ENCODE peak calls at places on chromosomes 1 and 21, in eight cellular contexts. One of them, this sample, is unnamed.

GRCh38 chr1:90187186-90187585 is 192.3 kb downstream of the ZNF326 start:
- DNase-seq in LoVo: no peak
- DNase-seq in stimulated activated CD4-positive, alpha-beta T cell treated with anti-CD3 and anti-CD28 coated beads, Interleukin-12 subunit alpha, Interleukin-12 subunit beta, amount 100 ng/mL, for 24 hours: no peak
- DNase-seq in HEK293T: no peak
- DNase-seq in skeletal muscle cell: no peak
- DNase-seq in mucosa of gallbladder: no peak
- DNase-seq in amniotic epithelial cell: no peak
- DNase-seq in posterior vena cava: no peak
- DNase-seq in this sample: no peak

GRCh38 chr21:34330055-34330454 is 33.8 kb upstream of the KCNE2 start:
- DNase-seq in mucosa of gallbladder: no peak
- DNase-seq in skeletal muscle cell: no peak
- DNase-seq in posterior vena cava: no peak
- DNase-seq in stimulated activated CD4-positive, alpha-beta T cell treated with anti-CD3 and anti-CD28 coated beads, Interleukin-12 subunit alpha, Interleukin-12 subunit beta, amount 100 ng/mL, for 24 hours: no peak
- DNase-seq in HEK293T: no peak
- DNase-seq in amniotic epithelial cell: no peak
- DNase-seq in LoVo: no peak
- DNase-seq in this sample: peak; percentile 48

GRCh38 chr21:38590449-38590848 is 92.2 kb upstream of the ERG start:
- DNase-seq in LoVo: no peak
- DNase-seq in HEK293T: no peak
- DNase-seq in posterior vena cava: no peak
- DNase-seq in mucosa of gallbladder: no peak
- DNase-seq in stimulated activated CD4-positive, alpha-beta T cell treated with anti-CD3 and anti-CD28 coated beads, Interleukin-12 subunit alpha, Interleukin-12 subunit beta, amount 100 ng/mL, for 24 hours: no peak
- DNase-seq in skeletal muscle cell: no peak
- DNase-seq in amniotic epithelial cell: no peak
- DNase-seq in this sample: no peak

GRCh38 chr1:190478193-190479007 is 736 bp upstream of the BRINP3 start:
- DNase-seq in amniotic epithelial cell: peak; percentile 52
- DNase-seq in mucosa of gallbladder: no peak
- DNase-seq in HEK293T: peak; percentile 49
- DNase-seq in posterior vena cava: no peak
- DNase-seq in stimulated activated CD4-positive, alpha-beta T cell treated with anti-CD3 and anti-CD28 coated beads, Interleukin-12 subunit alpha, Interleukin-12 subunit beta, amount 100 ng/mL, for 24 hours: no peak
- DNase-seq in LoVo: no peak
- DNase-seq in skeletal muscle cell: no peak
- DNase-seq in this sample: peak; percentile 22

GRCh38 chr1:54599211-54599823 is 24.0 kb downstream of the FAM151A start:
- DNase-seq in HEK293T: no peak
- DNase-seq in LoVo: no peak
- DNase-seq in skeletal muscle cell: no peak
- DNase-seq in amniotic epithelial cell: no peak
- DNase-seq in posterior vena cava: no peak
- DNase-seq in stimulated activated CD4-positive, alpha-beta T cell treated with anti-CD3 and anti-CD28 coated beads, Interleukin-12 subunit alpha, Interleukin-12 subunit beta, amount 100 ng/mL, for 24 hours: no peak
- DNase-seq in mucosa of gallbladder: no peak
- DNase-seq in this sample: no peak

GRCh38 chr1:145858238-145858936 is 494 bp downstream of the PIAS3 start:
- DNase-seq in amniotic epithelial cell: peak; percentile 17
- DNase-seq in LoVo: peak; percentile 30
- DNase-seq in skeletal muscle cell: no peak
- DNase-seq in mucosa of gallbladder: peak; percentile 44
- DNase-seq in HEK293T: peak; percentile 70
- DNase-seq in posterior vena cava: peak; percentile 85
- DNase-seq in stimulated activated CD4-positive, alpha-beta T cell treated with anti-CD3 and anti-CD28 coated beads, Interleukin-12 subunit alpha, Interleukin-12 subunit beta, amount 100 ng/mL, for 24 hours: peak; percentile 12
- DNase-seq in this sample: peak; percentile 56

GRCh38 chr1:90387825-90388224 is 329.3 kb downstream of the BARHL2 start:
- DNase-seq in mucosa of gallbladder: no peak
- DNase-seq in stimulated activated CD4-positive, alpha-beta T cell treated with anti-CD3 and anti-CD28 coated beads, Interleukin-12 subunit alpha, Interleukin-12 subunit beta, amount 100 ng/mL, for 24 hours: no peak
- DNase-seq in HEK293T: no peak
- DNase-seq in skeletal muscle cell: no peak
- DNase-seq in posterior vena cava: no peak
- DNase-seq in LoVo: no peak
- DNase-seq in amniotic epithelial cell: no peak
- DNase-seq in this sample: peak; percentile 51

GRCh38 chr1:149845416-149845815 is 54.0 kb upstream of the BOLA1 start:
- DNase-seq in stimulated activated CD4-positive, alpha-beta T cell treated with anti-CD3 and anti-CD28 coated beads, Interleukin-12 subunit alpha, Interleukin-12 subunit beta, amount 100 ng/mL, for 24 hours: no peak
- DNase-seq in skeletal muscle cell: no peak
- DNase-seq in amniotic epithelial cell: no peak
- DNase-seq in LoVo: no peak
- DNase-seq in HEK293T: no peak
- DNase-seq in mucosa of gallbladder: no peak
- DNase-seq in posterior vena cava: no peak
- DNase-seq in this sample: peak; percentile 40

GRCh38 chr1:39391741-39392679 is 99.4 kb upstream of the BMP8A start:
- DNase-seq in stimulated activated CD4-positive, alpha-beta T cell treated with anti-CD3 and anti-CD28 coated beads, Interleukin-12 subunit alpha, Interleukin-12 subunit beta, amount 100 ng/mL, for 24 hours: no peak
- DNase-seq in skeletal muscle cell: peak; percentile 60
- DNase-seq in HEK293T: peak; percentile 31
- DNase-seq in amniotic epithelial cell: peak; percentile 77
- DNase-seq in posterior vena cava: no peak
- DNase-seq in mucosa of gallbladder: peak; percentile 71
- DNase-seq in LoVo: peak; percentile 64
- DNase-seq in this sample: peak; percentile 55

GRCh38 chr1:46302091-46303037 is 1.1 kb downstream of the LRRC41 start:
- DNase-seq in stimulated activated CD4-positive, alpha-beta T cell treated with anti-CD3 and anti-CD28 coated beads, Interleukin-12 subunit alpha, Interleukin-12 subunit beta, amount 100 ng/mL, for 24 hours: peak; percentile 29
- DNase-seq in skeletal muscle cell: no peak
- DNase-seq in LoVo: peak; percentile 25
- DNase-seq in posterior vena cava: peak; percentile 88
- DNase-seq in amniotic epithelial cell: peak; percentile 51
- DNase-seq in mucosa of gallbladder: peak; percentile 36
- DNase-seq in HEK293T: no peak
- DNase-seq in this sample: peak; percentile 11

GRCh38 chr1:226629210-226629895 is 80.8 kb downstream of the STUM start:
- DNase-seq in HEK293T: no peak
- DNase-seq in LoVo: no peak
- DNase-seq in skeletal muscle cell: no peak
- DNase-seq in stimulated activated CD4-positive, alpha-beta T cell treated with anti-CD3 and anti-CD28 coated beads, Interleukin-12 subunit alpha, Interleukin-12 subunit beta, amount 100 ng/mL, for 24 hours: no peak
- DNase-seq in posterior vena cava: peak; percentile 75
- DNase-seq in amniotic epithelial cell: no peak
- DNase-seq in mucosa of gallbladder: no peak
- DNase-seq in this sample: no peak

GRCh38 chr1:173255214-173255813 is 48.2 kb upstream of the TNFSF4 start:
- DNase-seq in skeletal muscle cell: peak; percentile 16
- DNase-seq in LoVo: peak; percentile 41
- DNase-seq in posterior vena cava: no peak
- DNase-seq in mucosa of gallbladder: no peak
- DNase-seq in amniotic epithelial cell: peak; percentile 36
- DNase-seq in HEK293T: peak; percentile 45
- DNase-seq in stimulated activated CD4-positive, alpha-beta T cell treated with anti-CD3 and anti-CD28 coated beads, Interleukin-12 subunit alpha, Interleukin-12 subunit beta, amount 100 ng/mL, for 24 hours: no peak
- DNase-seq in this sample: peak; percentile 61

GRCh38 chr1:63621698-63622097 is 28.5 kb downstream of the PGM1 start:
- DNase-seq in LoVo: no peak
- DNase-seq in stimulated activated CD4-positive, alpha-beta T cell treated with anti-CD3 and anti-CD28 coated beads, Interleukin-12 subunit alpha, Interleukin-12 subunit beta, amount 100 ng/mL, for 24 hours: no peak
- DNase-seq in amniotic epithelial cell: peak; percentile 92
- DNase-seq in posterior vena cava: no peak
- DNase-seq in skeletal muscle cell: no peak
- DNase-seq in HEK293T: no peak
- DNase-seq in mucosa of gallbladder: peak; percentile 27
- DNase-seq in this sample: no peak

GRCh38 chr1:75136921-75137641 is 2.9 kb downstream of the LHX8 start:
- DNase-seq in LoVo: no peak
- DNase-seq in posterior vena cava: no peak
- DNase-seq in HEK293T: no peak
- DNase-seq in skeletal muscle cell: no peak
- DNase-seq in amniotic epithelial cell: peak; percentile 7
- DNase-seq in mucosa of gallbladder: no peak
- DNase-seq in stimulated activated CD4-positive, alpha-beta T cell treated with anti-CD3 and anti-CD28 coated beads, Interleukin-12 subunit alpha, Interleukin-12 subunit beta, amount 100 ng/mL, for 24 hours: no peak
- DNase-seq in this sample: no peak

GRCh38 chr1:12019858-12020509 is 686 bp downstream of the MIIP start:
- DNase-seq in mucosa of gallbladder: no peak
- DNase-seq in LoVo: no peak
- DNase-seq in posterior vena cava: no peak
- DNase-seq in stimulated activated CD4-positive, alpha-beta T cell treated with anti-CD3 and anti-CD28 coated beads, Interleukin-12 subunit alpha, Interleukin-12 subunit beta, amount 100 ng/mL, for 24 hours: no peak
- DNase-seq in skeletal muscle cell: no peak
- DNase-seq in HEK293T: no peak
- DNase-seq in amniotic epithelial cell: no peak
- DNase-seq in this sample: peak; percentile 15

GRCh38 chr1:226121049-226121586 is 58.6 kb downstream of the H3-3A start:
- DNase-seq in HEK293T: no peak
- DNase-seq in amniotic epithelial cell: no peak
- DNase-seq in stimulated activated CD4-positive, alpha-beta T cell treated with anti-CD3 and anti-CD28 coated beads, Interleukin-12 subunit alpha, Interleukin-12 subunit beta, amount 100 ng/mL, for 24 hours: no peak
- DNase-seq in LoVo: no peak
- DNase-seq in mucosa of gallbladder: no peak
- DNase-seq in posterior vena cava: peak; percentile 80
- DNase-seq in skeletal muscle cell: no peak
- DNase-seq in this sample: no peak

GRCh38 chr1:92791487-92792058 is 6.7 kb upstream of the EVI5 start:
- DNase-seq in LoVo: no peak
- DNase-seq in mucosa of gallbladder: no peak
- DNase-seq in HEK293T: no peak
- DNase-seq in skeletal muscle cell: no peak
- DNase-seq in amniotic epithelial cell: no peak
- DNase-seq in stimulated activated CD4-positive, alpha-beta T cell treated with anti-CD3 and anti-CD28 coated beads, Interleukin-12 subunit alpha, Interleukin-12 subunit beta, amount 100 ng/mL, for 24 hours: no peak
- DNase-seq in posterior vena cava: no peak
- DNase-seq in this sample: no peak

GRCh38 chr1:114758251-114758832 is 558 bp upstream of the CSDE1 start:
- DNase-seq in amniotic epithelial cell: peak; percentile 63
- DNase-seq in posterior vena cava: no peak
- DNase-seq in stimulated activated CD4-positive, alpha-beta T cell treated with anti-CD3 and anti-CD28 coated beads, Interleukin-12 subunit alpha, Interleukin-12 subunit beta, amount 100 ng/mL, for 24 hours: no peak
- DNase-seq in mucosa of gallbladder: no peak
- DNase-seq in skeletal muscle cell: no peak
- DNase-seq in HEK293T: peak; percentile 12
- DNase-seq in LoVo: peak; percentile 21
- DNase-seq in this sample: no peak

GRCh38 chr1:154012129-154012528 is 21.6 kb downstream of the RPS27 start:
- DNase-seq in stimulated activated CD4-positive, alpha-beta T cell treated with anti-CD3 and anti-CD28 coated beads, Interleukin-12 subunit alpha, Interleukin-12 subunit beta, amount 100 ng/mL, for 24 hours: no peak
- DNase-seq in amniotic epithelial cell: no peak
- DNase-seq in LoVo: no peak
- DNase-seq in posterior vena cava: no peak
- DNase-seq in skeletal muscle cell: no peak
- DNase-seq in mucosa of gallbladder: no peak
- DNase-seq in HEK293T: no peak
- DNase-seq in this sample: no peak

GRCh38 chr1:114286960-114287359 is 133.3 kb upstream of the SYT6 start:
- DNase-seq in skeletal muscle cell: no peak
- DNase-seq in stimulated activated CD4-positive, alpha-beta T cell treated with anti-CD3 and anti-CD28 coated beads, Interleukin-12 subunit alpha, Interleukin-12 subunit beta, amount 100 ng/mL, for 24 hours: no peak
- DNase-seq in posterior vena cava: no peak
- DNase-seq in mucosa of gallbladder: no peak
- DNase-seq in HEK293T: no peak
- DNase-seq in LoVo: no peak
- DNase-seq in amniotic epithelial cell: no peak
- DNase-seq in this sample: no peak

GRCh38 chr1:223253916-223254315 is 110.1 kb downstream of the SUSD4 start:
- DNase-seq in skeletal muscle cell: no peak
- DNase-seq in amniotic epithelial cell: no peak
- DNase-seq in posterior vena cava: no peak
- DNase-seq in mucosa of gallbladder: no peak
- DNase-seq in HEK293T: no peak
- DNase-seq in LoVo: no peak
- DNase-seq in stimulated activated CD4-positive, alpha-beta T cell treated with anti-CD3 and anti-CD28 coated beads, Interleukin-12 subunit alpha, Interleukin-12 subunit beta, amount 100 ng/mL, for 24 hours: no peak
- DNase-seq in this sample: no peak

GRCh38 chr1:38833146-38833545 is 26.4 kb downstream of the RRAGC start:
- DNase-seq in amniotic epithelial cell: no peak
- DNase-seq in posterior vena cava: no peak
- DNase-seq in stimulated activated CD4-positive, alpha-beta T cell treated with anti-CD3 and anti-CD28 coated beads, Interleukin-12 subunit alpha, Interleukin-12 subunit beta, amount 100 ng/mL, for 24 hours: no peak
- DNase-seq in LoVo: no peak
- DNase-seq in skeletal muscle cell: no peak
- DNase-seq in mucosa of gallbladder: no peak
- DNase-seq in HEK293T: no peak
- DNase-seq in this sample: no peak

GRCh38 chr1:33608825-33609400 is 136.5 kb downstream of the ZSCAN20 start:
- DNase-seq in LoVo: no peak
- DNase-seq in skeletal muscle cell: no peak
- DNase-seq in posterior vena cava: no peak
- DNase-seq in HEK293T: no peak
- DNase-seq in amniotic epithelial cell: no peak
- DNase-seq in stimulated activated CD4-positive, alpha-beta T cell treated with anti-CD3 and anti-CD28 coated beads, Interleukin-12 subunit alpha, Interleukin-12 subunit beta, amount 100 ng/mL, for 24 hours: no peak
- DNase-seq in mucosa of gallbladder: no peak
- DNase-seq in this sample: no peak

GRCh38 chr1:98059616-98060015 is 138.8 kb upstream of the DPYD start:
- DNase-seq in skeletal muscle cell: no peak
- DNase-seq in HEK293T: no peak
- DNase-seq in posterior vena cava: no peak
- DNase-seq in LoVo: no peak
- DNase-seq in amniotic epithelial cell: no peak
- DNase-seq in stimulated activated CD4-positive, alpha-beta T cell treated with anti-CD3 and anti-CD28 coated beads, Interleukin-12 subunit alpha, Interleukin-12 subunit beta, amount 100 ng/mL, for 24 hours: no peak
- DNase-seq in mucosa of gallbladder: no peak
- DNase-seq in this sample: no peak

GRCh38 chr1:30320581-30320890 is 402.8 kb downstream of the MATN1 start:
- DNase-seq in amniotic epithelial cell: no peak
- DNase-seq in skeletal muscle cell: no peak
- DNase-seq in LoVo: no peak
- DNase-seq in mucosa of gallbladder: no peak
- DNase-seq in stimulated activated CD4-positive, alpha-beta T cell treated with anti-CD3 and anti-CD28 coated beads, Interleukin-12 subunit alpha, Interleukin-12 subunit beta, amount 100 ng/mL, for 24 hours: no peak
- DNase-seq in HEK293T: no peak
- DNase-seq in posterior vena cava: no peak
- DNase-seq in this sample: no peak

GRCh38 chr1:25654109-25654660 is 37.6 kb downstream of the MAN1C1 start:
- DNase-seq in mucosa of gallbladder: no peak
- DNase-seq in amniotic epithelial cell: no peak
- DNase-seq in posterior vena cava: no peak
- DNase-seq in LoVo: no peak
- DNase-seq in stimulated activated CD4-positive, alpha-beta T cell treated with anti-CD3 and anti-CD28 coated beads, Interleukin-12 subunit alpha, Interleukin-12 subunit beta, amount 100 ng/mL, for 24 hours: no peak
- DNase-seq in skeletal muscle cell: no peak
- DNase-seq in HEK293T: no peak
- DNase-seq in this sample: no peak

GRCh38 chr1:45864765-45865164 is 61.4 kb downstream of the MAST2 start:
- DNase-seq in LoVo: no peak
- DNase-seq in HEK293T: no peak
- DNase-seq in skeletal muscle cell: no peak
- DNase-seq in posterior vena cava: no peak
- DNase-seq in amniotic epithelial cell: no peak
- DNase-seq in stimulated activated CD4-positive, alpha-beta T cell treated with anti-CD3 and anti-CD28 coated beads, Interleukin-12 subunit alpha, Interleukin-12 subunit beta, amount 100 ng/mL, for 24 hours: no peak
- DNase-seq in mucosa of gallbladder: no peak
- DNase-seq in this sample: no peak

GRCh38 chr1:29047142-29047541 is 76.6 kb downstream of the TMEM200B start:
- DNase-seq in LoVo: no peak
- DNase-seq in skeletal muscle cell: no peak
- DNase-seq in HEK293T: no peak
- DNase-seq in amniotic epithelial cell: no peak
- DNase-seq in stimulated activated CD4-positive, alpha-beta T cell treated with anti-CD3 and anti-CD28 coated beads, Interleukin-12 subunit alpha, Interleukin-12 subunit beta, amount 100 ng/mL, for 24 hours: no peak
- DNase-seq in posterior vena cava: no peak
- DNase-seq in mucosa of gallbladder: no peak
- DNase-seq in this sample: no peak

GRCh38 chr1:88753506-88753905 is 69.4 kb downstream of the PKN2 start:
- DNase-seq in amniotic epithelial cell: no peak
- DNase-seq in LoVo: no peak
- DNase-seq in HEK293T: no peak
- DNase-seq in skeletal muscle cell: no peak
- DNase-seq in stimulated activated CD4-positive, alpha-beta T cell treated with anti-CD3 and anti-CD28 coated beads, Interleukin-12 subunit alpha, Interleukin-12 subunit beta, amount 100 ng/mL, for 24 hours: no peak
- DNase-seq in posterior vena cava: no peak
- DNase-seq in mucosa of gallbladder: no peak
- DNase-seq in this sample: no peak